ENCODE peak calls at places on chromosomes 11 and 22, in four cellular contexts. N is A549, S is neural progenitor cell, A is astrocyte of the spinal cord. J is an unnamed sample.

GRCh38 chr11:63767415-63768231 is 952 bp downstream of the ZFTA start:
- DNase-seq in N (peak; percentile 57), S (peak; percentile 96), A (peak; percentile 86), J (no peak)

GRCh38 chr11:47403571-47403970 is 4.8 kb upstream of the SLC39A13 start:
- DNase-seq in N (no peak), S (peak; percentile 16), A (no peak), J (no peak)

GRCh38 chr11:46210133-46210636 is 67.3 kb upstream of the CREB3L1 start:
- DNase-seq in N (peak; percentile 37), A (peak; percentile 28), S (no peak), J (peak; percentile 30)

GRCh38 chr22:17774928-17775675 is 833 bp upstream of the BID start:
- DNase-seq in A (no peak), S (peak; percentile 30), N (no peak), J (no peak)

GRCh38 chr11:75697906-75698563 is 19.6 kb upstream of the MOGAT2 start:
- DNase-seq in A (no peak), S (no peak), N (no peak), J (no peak)

GRCh38 chr11:102309621-102310541 is 7.4 kb upstream of the BIRC3 start:
- DNase-seq in S (peak; percentile 35), A (no peak), N (peak; percentile 33), J (no peak)

GRCh38 chr22:49427341-49427740 is 400.3 kb downstream of the BRD1 start:
- DNase-seq in A (no peak), N (no peak), S (no peak), J (peak; percentile 75)

GRCh38 chr22:49827307-49827852 is 293 bp downstream of the BRD1 start:
- DNase-seq in N (no peak), A (no peak), S (peak; percentile 67), J (no peak)

GRCh38 chr11:73391665-73392064 is 15.5 kb downstream of the RELT start:
- DNase-seq in A (no peak), N (no peak), S (no peak), J (no peak)
- TF ChIP-seq CTCF in A (no peak), N (no peak), S (no peak), J (no peak)

DNA sequence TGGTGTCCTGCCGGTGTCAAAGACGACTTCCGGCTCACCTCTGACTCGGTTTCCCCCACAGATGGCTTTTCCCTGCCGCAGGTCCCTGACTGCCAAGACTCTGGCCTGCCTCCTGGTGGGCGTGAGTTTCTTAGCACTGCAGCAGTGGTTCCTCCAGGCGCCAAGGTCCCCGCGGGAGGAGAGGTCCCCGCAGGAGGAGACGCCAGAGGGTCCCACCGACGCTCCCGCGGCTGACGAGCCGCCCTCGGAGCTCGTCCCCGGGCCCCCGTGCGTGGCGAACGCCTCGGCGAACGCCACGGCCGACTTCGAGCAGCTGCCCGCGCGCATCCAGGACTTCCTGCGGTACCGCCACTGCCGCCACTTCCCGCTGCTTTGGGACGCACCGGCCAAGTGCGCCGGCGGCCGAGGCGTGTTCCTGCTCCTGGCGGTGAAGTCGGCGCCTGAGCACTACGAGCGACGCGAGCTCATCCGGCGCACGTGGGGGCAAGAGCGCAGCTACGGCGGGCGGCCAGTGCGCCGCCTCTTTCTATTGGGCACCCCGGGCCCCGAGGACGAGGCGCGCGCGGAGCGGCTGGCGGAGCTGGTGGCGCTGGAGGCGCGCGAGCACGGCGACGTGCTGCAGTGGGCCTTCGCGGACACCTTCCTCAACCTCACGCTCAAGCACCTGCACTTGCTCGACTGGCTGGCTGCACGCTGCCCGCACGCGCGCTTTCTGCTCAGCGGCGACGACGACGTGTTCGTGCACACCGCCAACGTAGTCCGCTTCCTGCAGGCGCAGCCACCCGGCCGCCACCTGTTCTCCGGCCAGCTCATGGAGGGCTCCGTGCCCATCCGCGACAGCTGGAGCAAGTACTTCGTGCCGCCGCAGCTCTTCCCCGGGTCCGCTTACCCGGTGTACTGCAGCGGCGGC is 5.5 kb downstream of the B3GNT6 start:
- DNase-seq in S (peak; percentile 69), N (no peak), A (peak; percentile 33), J (no peak)
- TF ChIP-seq CTCF in S (peak; percentile 60), N (peak; percentile 31), A (peak; percentile 67), J (peak; percentile 64)

DNA sequence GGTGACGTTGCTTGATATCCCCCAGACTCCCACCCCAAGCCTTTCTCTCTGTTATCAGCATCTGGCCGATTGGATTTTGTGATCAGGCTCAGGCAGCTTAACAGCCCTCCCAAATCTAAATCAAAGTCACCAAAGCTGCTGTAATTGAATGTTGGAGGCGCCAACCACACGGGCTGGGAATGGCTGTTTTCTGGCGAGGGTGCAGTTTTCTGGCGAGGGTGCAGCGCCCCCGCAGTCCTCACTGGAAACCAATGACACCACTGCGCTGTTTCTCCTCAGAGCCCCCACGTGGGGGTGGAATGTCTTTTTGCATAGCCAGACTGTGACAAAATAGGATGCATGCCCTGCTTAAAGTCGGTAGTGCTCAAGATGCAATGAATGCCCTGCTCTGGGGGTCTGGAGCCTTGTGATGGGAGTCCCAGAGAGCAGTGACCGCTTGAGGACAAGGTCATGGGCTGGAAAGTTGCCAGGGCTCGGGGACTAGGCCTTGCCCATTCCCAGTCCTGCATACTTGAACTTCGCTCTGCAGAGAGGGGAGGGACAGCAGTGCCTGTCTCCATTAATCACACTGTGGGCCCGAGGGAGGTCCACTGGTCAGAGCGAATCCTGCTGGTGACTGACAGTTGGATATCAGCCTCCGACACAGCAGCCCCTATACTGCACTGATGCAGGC is 105.3 kb downstream of the MORC2 start:
- DNase-seq in A (no peak), S (no peak), N (no peak), J (peak; percentile 76)
- TF ChIP-seq CTCF in A (no peak), S (peak; percentile 30), N (no peak), J (no peak)

DNA sequence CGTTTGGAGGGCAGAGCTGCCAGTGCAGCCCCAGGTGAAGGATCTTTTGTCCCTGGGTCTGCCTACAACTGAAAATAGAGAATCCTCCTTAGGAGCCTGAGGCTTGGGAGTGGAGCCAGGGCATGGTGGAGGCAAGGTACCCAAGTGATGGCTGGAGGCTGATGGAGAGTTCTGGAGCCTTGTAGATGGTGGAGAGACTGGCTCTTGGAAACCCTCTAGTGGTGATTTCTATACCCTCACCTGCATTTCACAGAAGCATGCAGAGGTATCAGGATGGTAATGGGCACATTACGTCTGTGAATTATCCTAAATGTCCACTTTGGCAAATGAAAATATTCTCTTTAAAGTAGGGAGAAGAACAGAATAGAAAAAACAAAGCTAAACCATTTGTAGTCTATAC is 44.4 kb downstream of the INSC start:
- DNase-seq in N (peak; percentile 7), S (peak; percentile 38), A (peak; percentile 42), J (no peak)
- TF ChIP-seq CTCF in N (peak; percentile 21), S (peak; percentile 68), A (peak; percentile 64), J (peak; percentile 32)

DNA sequence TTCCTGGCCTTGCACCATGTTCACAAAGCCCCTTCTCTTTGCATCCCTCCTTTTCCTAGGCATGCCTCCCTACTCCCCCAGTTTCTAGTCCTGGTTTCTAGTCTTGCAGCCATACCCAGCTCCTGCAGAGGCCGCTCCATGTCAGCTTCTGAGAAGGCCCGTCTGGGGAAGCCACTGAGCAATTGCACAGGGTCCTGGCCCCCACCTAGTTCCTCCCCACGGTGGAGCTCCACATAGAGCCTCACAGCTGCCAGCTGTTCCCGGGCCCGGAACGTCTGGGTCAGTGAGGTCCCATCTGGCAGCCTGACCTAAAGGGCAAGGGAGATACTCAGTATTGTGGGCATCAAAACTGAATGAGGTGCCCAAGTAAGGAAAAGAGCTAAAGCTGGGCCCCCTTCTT is 2.2 kb downstream of the UBXN1 start:
- DNase-seq in N (no peak), S (no peak), A (no peak), J (no peak)
- TF ChIP-seq CTCF in N (no peak), S (no peak), A (no peak), J (no peak)

DNA sequence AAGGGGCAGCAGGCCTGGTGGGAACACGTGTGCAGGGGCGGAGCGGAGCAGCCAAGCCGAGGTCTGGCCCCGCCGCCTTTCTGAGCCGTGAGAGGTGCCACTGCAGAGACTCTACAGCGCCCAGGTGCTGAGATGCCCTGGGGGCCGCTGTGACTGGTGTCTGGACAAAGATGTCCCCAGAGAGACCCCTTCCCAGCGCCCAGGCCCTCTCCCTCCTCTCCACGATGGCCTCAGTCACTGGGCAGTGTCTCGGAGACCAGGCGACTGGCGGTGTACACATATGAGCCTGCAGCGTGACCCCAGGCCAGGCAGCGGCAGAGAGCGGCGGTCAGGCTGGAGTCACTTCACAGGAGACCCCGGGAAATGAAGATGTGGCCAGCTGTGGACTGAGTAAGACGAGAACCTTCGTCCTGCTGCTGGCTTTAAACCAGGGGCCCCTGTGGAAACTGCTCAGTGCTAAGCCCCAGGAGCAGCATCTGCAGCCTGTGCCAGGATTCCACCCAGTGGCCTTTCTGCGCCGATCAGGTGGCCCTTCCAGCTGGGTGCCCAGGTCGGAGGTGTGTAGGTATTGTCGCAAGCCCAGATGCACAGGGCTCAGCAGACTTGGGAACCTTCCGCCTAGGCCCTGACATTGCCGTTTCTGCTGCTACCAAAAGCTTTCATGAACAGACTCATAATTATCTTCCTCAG is 34.7 kb downstream of the MOB2 start:
- DNase-seq in N (no peak), S (no peak), A (no peak), J (no peak)
- TF ChIP-seq CTCF in N (no peak), S (no peak), A (no peak), J (no peak)

GRCh38 chr11:783581-784015 is 6.3 kb downstream of the CEND1 start:
- DNase-seq in N (peak; percentile 50), S (peak; percentile 94), A (peak; percentile 85), J (peak; percentile 91)
- TF ChIP-seq CTCF in N (no peak), S (peak; percentile 83), A (peak; percentile 94), J (peak; percentile 85)

GRCh38 chr11:31884080-31884479 is 73.0 kb upstream of the PAX6 start:
- DNase-seq in N (no peak), S (no peak), A (no peak), J (no peak)

GRCh38 chr11:31883435-31883834 is 72.3 kb upstream of the PAX6 start:
- DNase-seq in A (no peak), S (no peak), N (no peak), J (no peak)

GRCh38 chr11:31882951-31883392 is 71.8 kb upstream of the PAX6 start:
- DNase-seq in A (peak; percentile 36), N (no peak), S (peak; percentile 42), J (peak; percentile 85)

GRCh38 chr11:31881825-31882224 is 70.7 kb upstream of the PAX6 start:
- DNase-seq in N (no peak), A (no peak), S (no peak), J (no peak)

DNA sequence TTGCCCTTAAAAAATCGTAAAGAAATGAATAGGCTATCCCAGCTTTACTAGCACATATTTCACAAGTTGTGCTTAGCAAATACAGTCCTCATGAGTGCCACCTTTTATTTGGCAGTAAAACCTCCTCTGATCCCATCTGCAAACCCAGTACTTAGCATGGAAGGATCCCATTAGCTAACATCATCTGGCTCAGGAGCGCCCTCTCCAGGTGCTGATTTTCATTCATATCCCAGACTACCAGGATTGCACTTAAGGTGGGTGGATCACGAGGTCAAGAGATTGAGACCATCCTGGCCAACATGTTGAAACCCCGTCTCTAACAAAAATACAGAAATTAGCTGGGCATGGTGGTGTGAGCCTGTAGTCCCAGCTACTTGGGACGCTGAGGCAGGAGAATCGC is 76.1 kb upstream of the PAX6 start:
- DNase-seq in S (peak; percentile 37), A (no peak), N (peak; percentile 16), J (peak; percentile 21)
- TF ChIP-seq CTCF in S (peak; percentile 49), A (no peak), N (no peak), J (peak; percentile 14)

J was measured in osteocyte.